ENCODE peak calls at places on chromosomes 5 and 9, in seven cellular contexts. A is body of pancreas, B is endothelial cell of umbilical vein, Q is sigmoid colon, W is lower leg skin, D is heart left ventricle, S is GM12891. T is an unnamed sample.

GRCh38 chr9:109454041-109454440 is 44.1 kb downstream of the PTPN3 start:
- DNase-seq in Q (no peak), D (no peak), S (no peak), A (no peak), B (no peak), W (no peak), T (no peak)

GRCh38 chr5:147307170-147307569 is 72.3 kb downstream of the STK32A start:
- DNase-seq in Q (no peak), B (no peak), D (no peak), W (no peak), S (no peak), A (no peak), T (no peak)

GRCh38 chr5:9428272-9428671 is 117.6 kb downstream of the SEMA5A start:
- DNase-seq in S (no peak), B (no peak), D (no peak), Q (no peak), A (no peak), W (no peak), T (no peak)

GRCh38 chr5:6837519-6838110 is 124.4 kb downstream of the TENT4A start:
- DNase-seq in W (peak; percentile 70), A (no peak), Q (no peak), S (peak; percentile 32), B (peak; percentile 25), D (no peak), T (peak; percentile 8)

GRCh38 chr9:21995652-21996275 is 1.2 kb downstream of the CDKN2B-AS1 start:
- DNase-seq in S (peak; percentile 11), A (peak; percentile 38), Q (no peak), W (peak; percentile 88), B (peak; percentile 64), D (peak; percentile 53), T (peak; percentile 69)

GRCh38 chr5:73816656-73817420 is 190.8 kb downstream of the ARHGEF28 start:
- DNase-seq in A (no peak), Q (no peak), B (no peak), S (no peak), W (no peak), D (no peak), T (no peak)

GRCh38 chr9:123251741-123252140 is 16.6 kb downstream of the STRBP start:
- DNase-seq in W (no peak), A (no peak), D (no peak), Q (no peak), S (no peak), B (no peak), T (no peak)

GRCh38 chr5:117954341-117954740 is 1034.0 kb downstream of the DTWD2 start:
- DNase-seq in W (no peak), B (no peak), S (no peak), A (no peak), D (no peak), Q (no peak), T (no peak)

GRCh38 chr5:125269926-125270325 is 523.5 kb upstream of the ZNF608 start:
- DNase-seq in D (no peak), B (no peak), Q (no peak), S (no peak), A (no peak), W (no peak), T (no peak)

GRCh38 chr9:87148391-87149237 is 201.3 kb upstream of the GAS1 start:
- DNase-seq in Q (peak; percentile 91), B (peak; percentile 69), W (peak; percentile 94), A (peak; percentile 77), S (no peak), D (peak; percentile 92), T (peak; percentile 32)

GRCh38 chr5:64958757-64959391 is 190.1 kb downstream of the CWC27 start:
- DNase-seq in A (no peak), S (no peak), B (peak; percentile 43), W (no peak), Q (no peak), D (no peak), T (peak; percentile 55)

GRCh38 chr5:172264814-172265213 is 18.8 kb downstream of the UBTD2 start:
- DNase-seq in A (no peak), B (no peak), Q (no peak), D (no peak), S (no peak), W (no peak), T (no peak)

GRCh38 chr9:7079051-7079450 is 321.3 kb downstream of the KDM4C start:
- DNase-seq in B (no peak), W (no peak), A (no peak), Q (no peak), S (no peak), D (no peak), T (no peak)

GRCh38 chr5:90434116-90434714 is 24.7 kb upstream of the CETN3 start:
- DNase-seq in A (peak; percentile 39), S (no peak), W (no peak), D (peak; percentile 31), Q (no peak), B (peak; percentile 41), T (peak; percentile 69)

GRCh38 chr5:170327168-170327567 is 29.6 kb upstream of the LCP2 start:
- DNase-seq in Q (no peak), B (no peak), A (no peak), W (no peak), S (no peak), D (no peak), T (no peak)

GRCh38 chr5:172933238-172933637 is 26.0 kb upstream of the RPL26L1 start:
- DNase-seq in W (no peak), B (no peak), S (no peak), D (no peak), A (no peak), Q (no peak), T (no peak)

GRCh38 chr5:96726802-96727201 is 64.6 kb downstream of the CAST start:
- DNase-seq in Q (no peak), A (no peak), B (no peak), D (no peak), S (no peak), W (no peak), T (peak; percentile 33)

GRCh38 chr5:1481999-1482381 is 36.8 kb upstream of the SLC6A3 start:
- DNase-seq in B (no peak), W (no peak), S (no peak), Q (no peak), D (no peak), A (no peak), T (no peak)

GRCh38 chr5:1636981-1637638 is 113.3 kb upstream of the LPCAT1 start:
- DNase-seq in A (no peak), Q (peak; percentile 53), D (no peak), S (no peak), W (peak; percentile 73), B (no peak), T (no peak)

GRCh38 chr5:32490972-32491557 is 46.5 kb upstream of the ZFR start:
- DNase-seq in S (no peak), A (no peak), W (no peak), Q (no peak), B (no peak), D (no peak), T (no peak)

GRCh38 chr5:128036961-128037360 is 46.6 kb upstream of the SLC12A2 start:
- DNase-seq in Q (no peak), B (no peak), S (no peak), W (no peak), A (no peak), D (no peak), T (no peak)

GRCh38 chr5:175252234-175252805 is 191.7 kb downstream of the DRD1 start:
- DNase-seq in S (no peak), Q (no peak), D (no peak), A (no peak), W (no peak), B (no peak), T (no peak)

GRCh38 chr9:37309136-37309535 is 113.4 kb upstream of the GRHPR start:
- DNase-seq in W (no peak), B (no peak), A (no peak), S (peak; percentile 13), Q (no peak), D (no peak), T (peak; percentile 46)

GRCh38 chr5:77133061-77133758 is 46.1 kb upstream of the ZBED3 start:
- DNase-seq in S (no peak), Q (peak; percentile 82), W (peak; percentile 92), A (peak; percentile 24), B (peak; percentile 92), D (peak; percentile 63), T (no peak)

GRCh38 chr5:173530547-173530946 is 85.9 kb downstream of the BOD1 start:
- DNase-seq in Q (no peak), W (no peak), B (no peak), A (no peak), S (no peak), D (no peak), T (no peak)

GRCh38 chr5:160311491-160312138 is 749 bp downstream of the CCNJL start:
- DNase-seq in Q (no peak), B (peak; percentile 36), W (no peak), S (no peak), D (peak; percentile 53), A (no peak), T (peak; percentile 37)

GRCh38 chr9:121700165-121700830 is 48.9 kb downstream of the DAB2IP start:
- DNase-seq in Q (peak; percentile 85), W (peak; percentile 94), B (peak; percentile 72), S (no peak), A (peak; percentile 78), D (peak; percentile 87), T (no peak)

GRCh38 chr5:95838001-95838520 is 15.5 kb upstream of the GLRX start:
- DNase-seq in S (no peak), W (peak; percentile 81), B (no peak), A (no peak), D (peak; percentile 45), Q (no peak), T (no peak)

GRCh38 chr9:136587145-136587943 is 41.5 kb upstream of the NOTCH1 start:
- DNase-seq in A (no peak), S (no peak), Q (peak; percentile 86), D (peak; percentile 93), W (no peak), B (peak; percentile 44), T (no peak)

DNA sequence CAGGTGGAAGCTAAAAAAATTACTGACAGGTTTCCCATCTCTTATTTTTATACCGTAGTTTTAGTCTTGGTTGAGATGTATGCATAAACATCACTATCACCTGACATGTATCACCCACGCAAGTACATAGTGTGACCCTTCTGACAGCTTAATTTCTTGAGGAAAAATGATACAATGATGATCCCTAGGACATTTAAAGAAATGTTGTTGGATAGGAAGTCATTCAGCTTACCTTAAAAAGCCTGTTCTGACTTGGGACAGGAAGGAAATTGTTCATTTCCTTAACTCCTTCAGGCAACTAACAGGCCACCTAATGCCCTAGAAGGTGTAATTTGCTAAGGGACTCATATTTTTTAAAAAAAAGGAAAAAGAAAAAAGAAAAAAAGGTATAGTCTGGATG is 215.2 kb downstream of the ADAMTSL1 start:
- DNase-seq in S (no peak), D (no peak), B (peak; percentile 19), Q (no peak), A (no peak), W (no peak), T (no peak)
- TF ChIP-seq POLR2A in S (no peak), D (no peak), B (no peak), Q (no peak), A (no peak), W (no peak), T (no peak)

GRCh38 chr5:115816226-115817042 is at the start of gene CDO1:
- DNase-seq in S (peak; percentile 28), W (peak; percentile 86), B (peak; percentile 53), D (peak; percentile 62), A (peak; percentile 37), Q (peak; percentile 71), T (peak; percentile 10)
- TF ChIP-seq POLR2A in S (no peak), W (no peak), B (no peak), D (no peak), A (peak; percentile 70), Q (no peak), T (no peak)

GRCh38 chr5:56951946-56952691 is at the start of gene MIER3:
- DNase-seq in S (peak; percentile 90), Q (peak; percentile 88), D (peak; percentile 85), W (peak; percentile 95), A (peak; percentile 80), B (peak; percentile 71), T (peak; percentile 80)
- TF ChIP-seq POLR2A in S (no peak), Q (no peak), D (no peak), W (no peak), A (peak; percentile 13), B (no peak), T (no peak)

GRCh38 chr9:132877818-132878694 is at the start of gene AK8:
- DNase-seq in W (peak; percentile 92), A (peak; percentile 76), S (peak; percentile 97), B (peak; percentile 67), D (peak; percentile 79), Q (peak; percentile 86), T (peak; percentile 89)
- TF ChIP-seq POLR2A in W (no peak), A (peak; percentile 45), S (no peak), B (no peak), D (no peak), Q (no peak), T (peak; percentile 43)